ENCODE peak calls at places on chromosomes 12 and 14, in seven cellular contexts. One of them, this sample, is unnamed.

GRCh38 chr14:21882226-21882625 is 208.6 kb upstream of the OR4E1 start:
- DNase-seq in SK-N-SH: no peak
- DNase-seq in HepG2: no peak
- DNase-seq in sigmoid colon: no peak
- DNase-seq in A549: no peak
- DNase-seq in esophagus muscularis mucosa: no peak
- DNase-seq in stomach: no peak
- DNase-seq in this sample: no peak

GRCh38 chr14:75542585-75543091 is 20.4 kb downstream of the BATF start:
- DNase-seq in SK-N-SH: no peak
- DNase-seq in HepG2: no peak
- DNase-seq in sigmoid colon: peak; percentile 72
- DNase-seq in A549: no peak
- DNase-seq in esophagus muscularis mucosa: no peak
- DNase-seq in stomach: peak; percentile 67
- DNase-seq in this sample: no peak

GRCh38 chr12:14913381-14913781 is 25.0 kb downstream of the ERP27 start:
- DNase-seq in SK-N-SH: no peak
- DNase-seq in HepG2: no peak
- DNase-seq in sigmoid colon: peak; percentile 69
- DNase-seq in A549: no peak
- DNase-seq in esophagus muscularis mucosa: no peak
- DNase-seq in stomach: peak; percentile 38
- DNase-seq in this sample: no peak

GRCh38 chr12:30533518-30533917 is 162.2 kb downstream of the IPO8 start:
- DNase-seq in SK-N-SH: no peak
- DNase-seq in HepG2: no peak
- DNase-seq in sigmoid colon: no peak
- DNase-seq in A549: no peak
- DNase-seq in esophagus muscularis mucosa: no peak
- DNase-seq in stomach: no peak
- DNase-seq in this sample: no peak

GRCh38 chr14:102421366-102422057 is 58.8 kb downstream of the TECPR2 start:
- DNase-seq in SK-N-SH: no peak
- DNase-seq in HepG2: no peak
- DNase-seq in sigmoid colon: peak; percentile 41
- DNase-seq in A549: no peak
- DNase-seq in esophagus muscularis mucosa: no peak
- DNase-seq in stomach: no peak
- DNase-seq in this sample: no peak

GRCh38 chr12:5493018-5493417 is 61.1 kb downstream of the NTF3 start:
- DNase-seq in SK-N-SH: no peak
- DNase-seq in HepG2: no peak
- DNase-seq in sigmoid colon: no peak
- DNase-seq in A549: no peak
- DNase-seq in esophagus muscularis mucosa: no peak
- DNase-seq in stomach: no peak
- DNase-seq in this sample: no peak

GRCh38 chr12:104166465-104166864 is 28.5 kb upstream of the NFYB start:
- DNase-seq in SK-N-SH: no peak
- DNase-seq in HepG2: no peak
- DNase-seq in sigmoid colon: no peak
- DNase-seq in A549: no peak
- DNase-seq in esophagus muscularis mucosa: no peak
- DNase-seq in stomach: no peak
- DNase-seq in this sample: no peak

GRCh38 chr14:69554500-69554899 is 20.2 kb downstream of the CCDC177 start:
- DNase-seq in SK-N-SH: no peak
- DNase-seq in HepG2: no peak
- DNase-seq in sigmoid colon: no peak
- DNase-seq in A549: no peak
- DNase-seq in esophagus muscularis mucosa: no peak
- DNase-seq in stomach: no peak
- DNase-seq in this sample: no peak

GRCh38 chr12:131378861-131379665 is 331.8 kb upstream of the SFSWAP start:
- DNase-seq in SK-N-SH: no peak
- DNase-seq in HepG2: no peak
- DNase-seq in sigmoid colon: no peak
- DNase-seq in A549: no peak
- DNase-seq in esophagus muscularis mucosa: no peak
- DNase-seq in stomach: no peak
- DNase-seq in this sample: no peak

GRCh38 chr14:58695514-58695913 is 57.8 kb downstream of the DACT1 start:
- DNase-seq in SK-N-SH: no peak
- DNase-seq in HepG2: no peak
- DNase-seq in sigmoid colon: no peak
- DNase-seq in A549: no peak
- DNase-seq in esophagus muscularis mucosa: no peak
- DNase-seq in stomach: no peak
- DNase-seq in this sample: no peak

GRCh38 chr12:67981236-67982164 is 7.7 kb upstream of the IFNG-AS1 start:
- DNase-seq in SK-N-SH: no peak
- DNase-seq in HepG2: no peak
- DNase-seq in sigmoid colon: no peak
- DNase-seq in A549: peak; percentile 33
- DNase-seq in esophagus muscularis mucosa: no peak
- DNase-seq in stomach: no peak
- DNase-seq in this sample: no peak

GRCh38 chr14:85528882-85529585 is 910 bp upstream of the FLRT2 start:
- DNase-seq in SK-N-SH: no peak
- DNase-seq in HepG2: no peak
- DNase-seq in sigmoid colon: no peak
- DNase-seq in A549: peak; percentile 59
- DNase-seq in esophagus muscularis mucosa: no peak
- DNase-seq in stomach: no peak
- DNase-seq in this sample: no peak

GRCh38 chr12:7146228-7146627 is 16.1 kb downstream of the CLSTN3 start:
- DNase-seq in SK-N-SH: no peak
- DNase-seq in HepG2: no peak
- DNase-seq in sigmoid colon: no peak
- DNase-seq in A549: no peak
- DNase-seq in esophagus muscularis mucosa: no peak
- DNase-seq in stomach: no peak
- DNase-seq in this sample: no peak

GRCh38 chr12:6551496-6552139 is 4.2 kb downstream of the IFFO1 start:
- DNase-seq in SK-N-SH: no peak
- DNase-seq in HepG2: no peak
- DNase-seq in sigmoid colon: peak; percentile 73
- DNase-seq in A549: peak; percentile 57
- DNase-seq in esophagus muscularis mucosa: no peak
- DNase-seq in stomach: no peak
- DNase-seq in this sample: no peak

GRCh38 chr14:78606111-78606510 is 435.9 kb downstream of the NRXN3 start:
- DNase-seq in SK-N-SH: no peak
- DNase-seq in HepG2: no peak
- DNase-seq in sigmoid colon: no peak
- DNase-seq in A549: no peak
- DNase-seq in esophagus muscularis mucosa: no peak
- DNase-seq in stomach: no peak
- DNase-seq in this sample: no peak

GRCh38 chr12:8108808-8109398 is 14.5 kb upstream of the CLEC4A start:
- DNase-seq in SK-N-SH: peak; percentile 71
- DNase-seq in HepG2: peak; percentile 62
- DNase-seq in sigmoid colon: peak; percentile 75
- DNase-seq in A549: peak; percentile 81
- DNase-seq in esophagus muscularis mucosa: no peak
- DNase-seq in stomach: peak; percentile 77
- DNase-seq in this sample: peak; percentile 79

GRCh38 chr12:106062693-106063092 is 76.1 kb downstream of the NUAK1 start:
- DNase-seq in SK-N-SH: no peak
- DNase-seq in HepG2: no peak
- DNase-seq in sigmoid colon: no peak
- DNase-seq in A549: no peak
- DNase-seq in esophagus muscularis mucosa: peak; percentile 75
- DNase-seq in stomach: no peak
- DNase-seq in this sample: no peak

GRCh38 chr12:66552753-66553152 is 126.1 kb downstream of the GRIP1 start:
- DNase-seq in SK-N-SH: no peak
- DNase-seq in HepG2: no peak
- DNase-seq in sigmoid colon: no peak
- DNase-seq in A549: no peak
- DNase-seq in esophagus muscularis mucosa: no peak
- DNase-seq in stomach: no peak
- DNase-seq in this sample: no peak

GRCh38 chr14:36663404-36664321 is 2.0 kb downstream of the PAX9 start:
- DNase-seq in SK-N-SH: no peak
- DNase-seq in HepG2: no peak
- DNase-seq in sigmoid colon: no peak
- DNase-seq in A549: no peak
- DNase-seq in esophagus muscularis mucosa: no peak
- DNase-seq in stomach: no peak
- DNase-seq in this sample: no peak

GRCh38 chr14:34733245-34733644 is 18.9 kb upstream of the CFL2 start:
- DNase-seq in SK-N-SH: no peak
- DNase-seq in HepG2: no peak
- DNase-seq in sigmoid colon: no peak
- DNase-seq in A549: no peak
- DNase-seq in esophagus muscularis mucosa: no peak
- DNase-seq in stomach: no peak
- DNase-seq in this sample: no peak

GRCh38 chr12:13735756-13736155 is 245.6 kb downstream of the GRIN2B start:
- DNase-seq in SK-N-SH: no peak
- DNase-seq in HepG2: no peak
- DNase-seq in sigmoid colon: no peak
- DNase-seq in A549: no peak
- DNase-seq in esophagus muscularis mucosa: no peak
- DNase-seq in stomach: no peak
- DNase-seq in this sample: no peak

GRCh38 chr14:80959448-80960006 is 4.1 kb downstream of the TSHR start:
- DNase-seq in SK-N-SH: no peak
- DNase-seq in HepG2: no peak
- DNase-seq in sigmoid colon: no peak
- DNase-seq in A549: no peak
- DNase-seq in esophagus muscularis mucosa: no peak
- DNase-seq in stomach: no peak
- DNase-seq in this sample: no peak

GRCh38 chr12:22459872-22460490 is 84.4 kb downstream of the C2CD5 start:
- DNase-seq in SK-N-SH: peak; percentile 14
- DNase-seq in HepG2: peak; percentile 43
- DNase-seq in sigmoid colon: no peak
- DNase-seq in A549: peak; percentile 64
- DNase-seq in esophagus muscularis mucosa: no peak
- DNase-seq in stomach: no peak
- DNase-seq in this sample: no peak

GRCh38 chr12:22410497-22410896 is 76.0 kb upstream of the ST8SIA1 start:
- DNase-seq in SK-N-SH: no peak
- DNase-seq in HepG2: no peak
- DNase-seq in sigmoid colon: no peak
- DNase-seq in A549: no peak
- DNase-seq in esophagus muscularis mucosa: no peak
- DNase-seq in stomach: no peak
- DNase-seq in this sample: no peak

GRCh38 chr12:15453613-15454012 is 131.3 kb downstream of the PTPRO start:
- DNase-seq in SK-N-SH: no peak
- DNase-seq in HepG2: no peak
- DNase-seq in sigmoid colon: no peak
- DNase-seq in A549: no peak
- DNase-seq in esophagus muscularis mucosa: no peak
- DNase-seq in stomach: no peak
- DNase-seq in this sample: no peak

GRCh38 chr12:17286874-17287273 is 680.9 kb upstream of the LMO3 start:
- DNase-seq in SK-N-SH: no peak
- DNase-seq in HepG2: no peak
- DNase-seq in sigmoid colon: no peak
- DNase-seq in A549: no peak
- DNase-seq in esophagus muscularis mucosa: no peak
- DNase-seq in stomach: no peak
- DNase-seq in this sample: no peak
- TF ChIP-seq EP300 in SK-N-SH: no peak
- TF ChIP-seq EP300 in HepG2: no peak
- TF ChIP-seq EP300 in sigmoid colon: no peak
- TF ChIP-seq EP300 in A549: no peak
- TF ChIP-seq EP300 in esophagus muscularis mucosa: no peak
- TF ChIP-seq EP300 in stomach: no peak
- TF ChIP-seq EP300 in this sample: no peak

GRCh38 chr12:89392401-89392800 is 40.1 kb upstream of the DUSP6 start:
- DNase-seq in SK-N-SH: no peak
- DNase-seq in HepG2: no peak
- DNase-seq in sigmoid colon: no peak
- DNase-seq in A549: no peak
- DNase-seq in esophagus muscularis mucosa: no peak
- DNase-seq in stomach: no peak
- DNase-seq in this sample: no peak
- H3K27ac ChIP-seq in SK-N-SH: no peak overlapping the region
- H3K27ac ChIP-seq in HepG2: peak overlapping the region; percentile 75
- H3K27ac ChIP-seq in sigmoid colon: no peak overlapping the region
- H3K27ac ChIP-seq in A549: no peak overlapping the region
- H3K27ac ChIP-seq in esophagus muscularis mucosa: no peak overlapping the region
- H3K27ac ChIP-seq in stomach: no peak overlapping the region
- H3K27ac ChIP-seq in this sample: no peak overlapping the region

DNA sequence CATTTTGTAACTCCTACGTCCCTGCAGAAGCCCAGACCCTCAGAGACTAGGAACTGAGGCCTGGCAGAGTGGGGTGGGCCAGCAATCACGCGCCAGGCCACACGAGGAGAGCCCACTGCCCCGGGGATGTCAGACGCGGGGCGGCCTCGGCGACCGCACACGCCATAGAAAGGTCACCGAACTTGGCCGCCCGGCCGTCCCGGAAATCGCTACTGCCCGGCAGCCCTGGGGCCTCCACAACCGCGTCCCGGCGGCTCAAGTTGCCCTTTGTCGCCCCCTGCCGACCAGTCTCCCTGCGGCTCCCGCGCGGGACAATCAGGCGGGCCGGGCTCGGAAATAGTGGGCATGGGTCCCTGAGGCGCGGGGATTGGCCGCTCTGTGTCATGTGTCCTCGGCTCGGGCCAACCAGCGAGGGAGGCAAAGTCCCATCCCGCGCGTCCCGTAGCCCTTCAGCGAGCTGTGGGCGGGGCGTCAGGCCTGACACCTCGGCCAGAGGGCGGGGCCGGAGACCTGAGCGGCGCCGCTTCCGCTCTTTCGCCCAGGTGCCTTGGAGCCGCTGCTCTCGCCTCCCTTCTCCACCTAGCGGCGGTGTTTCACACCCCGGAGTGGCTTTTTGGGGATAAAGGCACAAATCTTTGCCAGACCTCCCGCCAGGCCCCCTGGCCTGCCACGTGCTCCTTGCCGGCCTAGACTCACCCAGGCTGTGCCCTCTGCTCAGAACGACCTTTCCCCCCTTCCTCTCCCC is 33.4 kb upstream of the DEGS2 start:
- DNase-seq in SK-N-SH: peak; percentile 99
- DNase-seq in HepG2: peak; percentile 96
- DNase-seq in sigmoid colon: peak; percentile 99
- DNase-seq in A549: peak; percentile 99
- DNase-seq in esophagus muscularis mucosa: peak; percentile 100
- DNase-seq in stomach: peak; percentile 100
- DNase-seq in this sample: peak; percentile 99
- TF ChIP-seq EP300 in SK-N-SH: no peak
- TF ChIP-seq EP300 in HepG2: no peak
- TF ChIP-seq EP300 in sigmoid colon: no peak
- TF ChIP-seq EP300 in A549: no peak
- TF ChIP-seq EP300 in esophagus muscularis mucosa: no peak
- TF ChIP-seq EP300 in stomach: no peak
- TF ChIP-seq EP300 in this sample: peak; percentile 46

DNA sequence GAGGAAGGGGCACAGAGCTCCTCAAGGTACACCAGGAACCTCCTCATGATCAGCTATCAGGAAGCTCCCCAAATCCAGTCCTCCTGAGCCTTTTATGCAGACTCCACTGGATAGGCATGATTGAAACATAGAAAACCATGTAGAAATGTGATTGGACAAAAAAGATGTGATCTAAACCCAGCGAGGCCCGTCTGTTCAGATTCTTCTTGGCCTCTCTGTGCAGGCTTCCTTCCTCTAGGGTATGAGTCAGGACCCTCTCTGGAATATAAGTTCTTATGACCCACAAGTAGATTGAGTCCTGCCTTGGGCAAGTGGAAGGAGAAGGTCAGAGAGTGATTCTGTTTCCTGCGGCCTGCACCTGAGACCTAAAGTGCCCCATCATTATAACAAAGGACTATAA is 166.3 kb downstream of the PHLDA1 start:
- DNase-seq in SK-N-SH: no peak
- DNase-seq in HepG2: no peak
- DNase-seq in sigmoid colon: no peak
- DNase-seq in A549: no peak
- DNase-seq in esophagus muscularis mucosa: no peak
- DNase-seq in stomach: no peak
- DNase-seq in this sample: no peak
- H3K27ac ChIP-seq in SK-N-SH: no peak overlapping the region
- H3K27ac ChIP-seq in HepG2: no peak overlapping the region
- H3K27ac ChIP-seq in sigmoid colon: no peak overlapping the region
- H3K27ac ChIP-seq in A549: peak overlapping the region; percentile 10
- H3K27ac ChIP-seq in esophagus muscularis mucosa: no peak overlapping the region
- H3K27ac ChIP-seq in stomach: no peak overlapping the region
- H3K27ac ChIP-seq in this sample: no peak overlapping the region

This sample was measured in tibial nerve.